ENCODE peak calls at places on chromosome 15, in five cellular contexts. U is heart right ventricle, N is mammary epithelial cell, E is uterus, V is psoas muscle. P is an unnamed sample.

GRCh38 chr15:68417051-68417450 is 14.9 kb downstream of the ITGA11 start:
- DNase-seq in U (no peak), N (no peak), E (peak), V (no peak), P (no peak)

GRCh38 chr15:36330598-36330997 is 248.8 kb upstream of the CDIN1 start:
- DNase-seq in U (no peak), N (no peak), E (no peak), V (no peak), P (no peak)

GRCh38 chr15:54102704-54103103 is 124.5 kb downstream of the UNC13C start:
- DNase-seq in U (no peak), N (no peak), E (no peak), V (no peak), P (no peak)

GRCh38 chr15:83106994-83107840 is at the start of gene TM6SF1:
- DNase-seq in U (peak), N (no peak), E (no peak), V (peak), P (peak)

GRCh38 chr15:95141486-95141885 is 910.1 kb downstream of the MCTP2 start:
- DNase-seq in U (no peak), N (peak), E (no peak), V (no peak), P (no peak)

GRCh38 chr15:47806008-47806407 is 88.7 kb downstream of the SEMA6D start:
- DNase-seq in U (no peak), N (no peak), E (no peak), V (no peak), P (no peak)

GRCh38 chr15:41940441-41940857 is 31.9 kb downstream of the EHD4 start:
- DNase-seq in U (no peak), N (peak), E (no peak), V (peak), P (no peak)

GRCh38 chr15:71148048-71148447 is 32.8 kb downstream of the THSD4 start:
- DNase-seq in U (no peak), N (no peak), E (no peak), V (no peak), P (peak)

GRCh38 chr15:48798319-48798718 is 12.6 kb downstream of the CEP152 start:
- DNase-seq in U (no peak), N (no peak), E (no peak), V (no peak), P (no peak)

GRCh38 chr15:47429376-47429775 is 287.9 kb upstream of the SEMA6D start:
- DNase-seq in U (no peak), N (no peak), E (no peak), V (no peak), P (no peak)

GRCh38 chr15:92161039-92161670 is 232.5 kb upstream of the ST8SIA2 start:
- DNase-seq in U (no peak), N (no peak), E (no peak), V (no peak), P (no peak)

GRCh38 chr15:28021281-28022039 is 77.7 kb downstream of the OCA2 start:
- DNase-seq in U (peak), N (peak), E (no peak), V (no peak), P (peak)

GRCh38 chr15:90286678-90287077 is 21.2 kb downstream of the NGRN start:
- DNase-seq in U (no peak), N (no peak), E (no peak), V (no peak), P (no peak)

GRCh38 chr15:31330111-31330785 is 3.6 kb downstream of the KLF13 start:
- DNase-seq in U (no peak), N (no peak), E (no peak), V (no peak), P (no peak)

GRCh38 chr15:52067545-52067926 is 45.0 kb downstream of the BCL2L10 start:
- DNase-seq in U (no peak), N (peak), E (no peak), V (no peak), P (no peak)

GRCh38 chr15:43277231-43277823 is 10.6 kb upstream of the TGM5 start:
- DNase-seq in U (no peak), N (no peak), E (no peak), V (no peak), P (no peak)

GRCh38 chr15:56778761-56779160 is 45.5 kb upstream of the ZNF280D start:
- DNase-seq in U (no peak), N (no peak), E (no peak), V (no peak), P (no peak)

GRCh38 chr15:56984681-56985515 is 66.5 kb downstream of the TCF12 start:
- DNase-seq in U (no peak), N (no peak), E (no peak), V (no peak), P (no peak)

GRCh38 chr15:47764666-47765065 is 47.4 kb downstream of the SEMA6D start:
- DNase-seq in U (no peak), N (no peak), E (no peak), V (no peak), P (no peak)

GRCh38 chr15:89745768-89746167 is 5.3 kb downstream of the MESP1 start:
- DNase-seq in U (no peak), N (no peak), E (no peak), V (no peak), P (no peak)

GRCh38 chr15:46170326-46170725 is 535.5 kb downstream of the SQOR start:
- DNase-seq in U (no peak), N (peak), E (no peak), V (no peak), P (no peak)

GRCh38 chr15:60208708-60209107 is 189.1 kb downstream of the ANXA2 start:
- DNase-seq in U (peak), N (peak), E (no peak), V (no peak), P (no peak)

GRCh38 chr15:79102595-79102994 is 12.0 kb upstream of the RASGRF1 start:
- DNase-seq in U (no peak), N (no peak), E (no peak), V (no peak), P (no peak)

GRCh38 chr15:48688493-48688892 is 43.0 kb upstream of the FBN1 start:
- DNase-seq in U (no peak), N (no peak), E (no peak), V (no peak), P (no peak)

GRCh38 chr15:44308874-44309273 is 20.4 kb downstream of the GOLM2 start:
- DNase-seq in U (no peak), N (no peak), E (no peak), V (no peak), P (no peak)

GRCh38 chr15:57376695-57377477 is 581 bp downstream of the CGNL1 start:
- DNase-seq in U (peak), N (peak), E (peak), V (peak), P (peak)

GRCh38 chr15:55362641-55363040 is 43.6 kb downstream of the PIGB start:
- DNase-seq in U (no peak), N (no peak), E (no peak), V (no peak), P (no peak)

GRCh38 chr15:57551717-57552677 is 39.7 kb upstream of the MYZAP start:
- DNase-seq in U (peak), N (peak), E (no peak), V (no peak), P (no peak)

GRCh38 chr15:79919090-79919748 is 22.4 kb upstream of the MTHFS start:
- DNase-seq in U (no peak), N (no peak), E (no peak), V (no peak), P (no peak)

GRCh38 chr15:95857758-95858157 is 472.7 kb upstream of the NR2F2 start:
- DNase-seq in U (no peak), N (no peak), E (no peak), V (no peak), P (no peak)

GRCh38 chr15:76905013-76905839 is at the start of gene SCAPER:
- DNase-seq in U (peak), N (peak), E (peak), V (peak), P (peak)

GRCh38 chr15:70362911-70363310 is 265.2 kb upstream of the TLE3 start:
- DNase-seq in U (no peak), N (no peak), E (no peak), V (peak), P (no peak)

GRCh38 chr15:69035918-69036258 is 21.4 kb downstream of the NOX5 start:
- DNase-seq in U (no peak), N (no peak), E (no peak), V (no peak), P (no peak)

GRCh38 chr15:70248116-70249025 is 150.7 kb upstream of the TLE3 start:
- DNase-seq in U (no peak), N (no peak), E (no peak), V (no peak), P (no peak)

GRCh38 chr15:74785716-74786032 is 3.8 kb downstream of the CSK start:
- DNase-seq in U (no peak), N (no peak), E (no peak), V (no peak), P (no peak)

GRCh38 chr15:74788716-74789151 is 6.9 kb downstream of the CSK start:
- DNase-seq in U (no peak), N (no peak), E (no peak), V (no peak), P (no peak)

GRCh38 chr15:74788042-74788715 is 6.3 kb downstream of the CSK start:
- DNase-seq in U (no peak), N (no peak), E (no peak), V (no peak), P (no peak)

GRCh38 chr15:74789171-74789627 is 7.3 kb downstream of the CSK start:
- DNase-seq in U (no peak), N (no peak), E (no peak), V (no peak), P (peak)

GRCh38 chr15:74787251-74788041 is 5.6 kb downstream of the CSK start:
- DNase-seq in U (no peak), N (peak), E (no peak), V (peak), P (peak)
- TF ChIP-seq CTCF in U (peak), N (peak), E (no peak), V (peak), P (peak)

GRCh38 chr15:93913310-93913709 is 318.1 kb upstream of the MCTP2 start:
- DNase-seq in U (no peak), N (no peak), E (no peak), V (no peak), P (no peak)
- H3K4me3 ChIP-seq in U (no peak), N (no peak), E (no peak), V (no peak), P (no peak)

GRCh38 chr15:85681391-85681790 is 113.3 kb downstream of the KLHL25 start:
- DNase-seq in U (no peak), N (no peak), E (no peak), V (no peak), P (no peak)
- TF ChIP-seq CTCF in U (no peak), N (no peak), E (no peak), V (no peak), P (no peak)

GRCh38 chr15:74786659-74787165 is 4.8 kb downstream of the CSK start:
- DNase-seq in U (peak), N (no peak), E (no peak), V (no peak), P (no peak)
- H3K4me3 ChIP-seq in U (no peak), N (no peak), E (no peak), V (peak), P (no peak)

DNA sequence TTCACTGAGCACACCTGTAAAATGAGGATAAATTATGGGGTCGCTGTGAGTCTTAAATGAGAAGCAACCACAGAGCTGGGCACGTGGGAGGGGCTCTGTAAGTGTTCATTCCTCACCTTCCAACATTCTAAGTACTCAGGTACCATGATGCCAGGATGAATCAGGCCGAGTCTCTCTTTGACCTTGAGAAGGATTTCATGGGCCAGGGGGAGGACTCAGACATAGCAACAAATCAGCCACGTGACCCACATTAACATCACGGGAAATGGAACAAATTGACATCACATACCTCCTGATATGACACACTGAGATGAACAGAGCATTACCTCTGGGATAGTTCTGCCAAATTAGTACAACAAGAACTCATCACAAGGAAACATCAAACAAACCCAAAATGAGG is 35.2 kb upstream of the USP3 start:
- DNase-seq in U (no peak), N (no peak), E (no peak), V (no peak), P (no peak)
- TF ChIP-seq CTCF in U (no peak), N (no peak), E (no peak), V (no peak), P (no peak)

DNA sequence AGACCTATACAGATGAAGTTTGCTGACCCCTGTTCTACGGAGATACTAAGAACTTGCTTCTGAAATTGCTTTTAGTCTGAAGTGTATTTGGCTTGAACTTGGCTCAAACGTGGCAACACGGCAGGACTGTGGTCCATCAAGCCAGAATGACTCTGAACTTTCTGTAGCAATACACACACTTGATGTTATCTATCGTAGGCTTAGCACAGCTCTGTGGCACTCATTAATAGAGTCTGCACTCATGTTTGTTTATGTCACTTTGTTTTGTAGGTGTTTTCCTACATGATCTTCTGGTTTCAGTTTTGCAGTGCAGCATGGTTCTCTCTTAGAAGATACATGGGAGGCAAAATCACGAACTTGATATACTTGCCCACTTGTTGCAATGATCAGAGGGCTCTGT is 298.0 kb downstream of the ADAMTS17 start:
- DNase-seq in U (no peak), N (peak), E (no peak), V (no peak), P (no peak)
- H3K4me3 ChIP-seq in U (no peak), N (no peak), E (no peak), V (peak), P (no peak)